ENCODE peak calls at places on chromosomes 13 and 19, in five cellular contexts. E, V, T, H and N are unnamed samples. For H3K4me1 and H3K36me3, the result is how much of the 10 kb centered on the place peaks cover.

GRCh38 chr19:7266832-7267231 is 27.4 kb downstream of the INSR start:
- DNase-seq in T (no peak), H (no peak), E (no peak), V (no peak), N (no peak)

GRCh38 chr13:100837611-100838010 is 163.0 kb upstream of the TMTC4 start:
- DNase-seq in T (no peak), H (no peak), V (no peak), E (no peak), N (no peak)

GRCh38 chr19:44602071-44602470 is 11.3 kb upstream of the IGSF23 start:
- DNase-seq in T (no peak), H (no peak), E (no peak), V (no peak), N (no peak)

GRCh38 chr13:108920137-108920536 is 290.7 kb downstream of the MYO16 start:
- DNase-seq in E (no peak), T (no peak), H (no peak), V (no peak), N (no peak)

GRCh38 chr19:12639901-12640613 is 26.5 kb downstream of the MAN2B1 start:
- DNase-seq in H (peak), V (peak), E (peak), T (peak), N (peak)

GRCh38 chr19:41813911-41814310 is 17.5 kb downstream of the CEACAM3 start:
- DNase-seq in H (no peak), T (no peak), E (no peak), V (no peak), N (no peak)

GRCh38 chr13:53336441-53337160 is 308.0 kb downstream of the OLFM4 start:
- DNase-seq in T (no peak), V (no peak), H (no peak), E (no peak), N (no peak)

GRCh38 chr19:4295972-4296771 is 6.0 kb downstream of the TMIGD2 start:
- DNase-seq in V (no peak), E (no peak), H (no peak), T (no peak), N (no peak)

GRCh38 chr19:2561895-2562294 is 86.0 kb downstream of the GADD45B start:
- DNase-seq in E (no peak), V (no peak), T (no peak), H (peak), N (peak)

GRCh38 chr19:45253396-45254027 is 2.4 kb downstream of the MARK4 start:
- DNase-seq in H (no peak), E (no peak), V (no peak), T (no peak), N (no peak)

GRCh38 chr13:46665243-46665629 is 112.3 kb downstream of the LRCH1 start:
- DNase-seq in V (no peak), H (no peak), T (no peak), E (no peak), N (no peak)
- H3K4me1 ChIP-seq in V (under half), H (under half), T (under half), E (under half), N (under half)

GRCh38 chr19:14553042-14553938 is 18.6 kb downstream of the NDUFB7 start:
- DNase-seq in H (no peak), T (no peak), V (no peak), E (no peak), N (no peak)
- H3K4me3 ChIP-seq in H (no peak), T (no peak), V (no peak), E (no peak), N (no peak)

GRCh38 chr19:11611730-11612129 is 14.4 kb downstream of the ZNF627 start:
- DNase-seq in V (no peak), E (no peak), H (no peak), T (no peak), N (no peak)

GRCh38 chr19:11612816-11613511 is 15.7 kb downstream of the ZNF627 start:
- DNase-seq in H (no peak), V (no peak), T (no peak), E (no peak), N (no peak)

DNA sequence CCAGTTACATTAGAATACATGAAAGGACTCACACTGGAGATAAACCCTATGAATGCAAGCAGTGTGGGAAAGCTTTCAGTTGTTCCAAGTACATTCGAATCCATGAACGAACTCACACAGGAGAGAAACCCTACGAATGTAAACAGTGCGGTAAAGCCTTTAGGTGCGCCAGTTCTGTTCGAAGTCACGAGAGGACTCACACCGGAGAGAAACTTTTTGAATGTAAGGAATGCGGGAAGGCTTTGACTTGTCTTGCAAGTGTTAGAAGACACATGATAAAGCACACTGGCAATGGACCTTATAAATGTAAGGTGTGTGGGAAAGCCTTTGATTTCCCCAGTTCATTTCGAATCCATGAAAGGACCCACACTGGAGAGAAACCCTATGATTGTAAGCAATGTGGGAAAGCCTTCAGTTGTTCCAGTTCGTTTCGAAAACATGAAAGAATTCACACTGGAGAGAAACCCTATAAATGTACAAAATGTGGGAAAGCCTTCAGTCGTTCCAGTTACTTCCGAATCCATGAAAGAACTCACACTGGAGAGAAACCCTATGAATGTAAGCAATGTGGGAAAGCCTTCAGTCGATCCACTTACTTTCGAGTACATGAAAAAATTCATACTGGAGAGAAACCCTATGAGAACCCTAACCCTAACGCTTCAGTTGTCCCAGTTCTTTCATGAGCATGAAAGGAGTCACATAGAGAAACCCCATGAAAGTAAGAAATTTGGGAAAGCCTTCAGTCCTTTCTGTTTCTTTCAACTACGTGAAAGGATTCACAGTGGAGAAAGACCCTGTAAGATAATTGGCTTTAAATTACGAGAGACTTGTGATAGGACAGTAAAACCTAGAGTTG is 20.2 kb downstream of the ZNF627 start:
- DNase-seq in H (no peak), E (no peak), V (no peak), T (no peak), N (no peak)
- H3K36me3 ChIP-seq in H (under half), E (under half), V (half or more), T (half or more), N (under half)

DNA sequence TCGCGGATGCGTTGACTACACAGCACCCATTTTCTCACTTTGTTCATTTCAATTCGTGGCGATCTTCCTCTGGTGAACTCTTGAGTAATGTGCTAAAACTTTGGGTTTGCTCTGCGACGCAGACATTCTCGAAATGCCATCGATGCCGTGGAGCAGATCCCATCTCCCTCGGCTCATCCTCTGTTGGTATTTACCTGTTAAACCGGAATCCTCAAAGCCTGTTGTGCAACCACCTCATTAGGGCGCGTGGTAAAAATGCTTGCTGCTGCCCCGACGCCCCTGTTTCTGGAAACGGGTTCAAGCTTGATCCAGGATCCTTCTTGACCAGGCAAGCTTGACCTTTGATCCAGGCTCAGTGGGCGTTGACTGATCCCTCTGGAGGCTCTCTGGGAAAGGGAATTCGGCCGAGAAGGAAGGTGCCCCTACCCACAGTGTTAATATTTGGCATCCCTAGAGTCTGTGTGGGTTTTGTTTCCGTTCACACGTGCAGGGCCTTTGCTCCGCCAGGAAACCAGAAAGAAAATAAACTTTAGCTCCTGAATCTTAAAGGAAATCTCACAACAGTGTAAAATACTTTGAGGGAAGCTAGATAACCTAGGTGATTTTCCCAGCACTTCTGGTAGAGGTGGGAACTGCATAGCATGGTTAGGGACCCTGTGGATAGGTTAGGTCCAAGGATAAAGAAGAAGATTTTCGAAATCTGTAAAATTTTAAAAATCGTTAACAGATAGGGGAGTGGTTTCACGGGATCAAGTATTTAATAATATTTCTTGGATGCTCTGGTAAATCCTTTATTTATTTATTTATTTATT is 1.0 kb downstream of the LSM14A start:
- DNase-seq in H (no peak), T (peak), V (peak), E (peak), N (peak)
- H3K4me1 ChIP-seq in H (under half), T (under half), V (under half), E (under half), N (under half)